ENCODE peak calls at places on chromosomes 13 and 19, in eight cellular contexts. B is SK-N-SH, U is GM12878, Q is ovary, Z is K562, P is A549, H is HepG2, X is H1. E is an unnamed sample.

GRCh38 chr13:33745370-33746324 is 72.3 kb upstream of the RFC3 start:
- DNase-seq in Z (no peak), Q (no peak), X (no peak), U (no peak), P (no peak), B (no peak), H (no peak), E (no peak)

GRCh38 chr19:1513492-1514294 is 874 bp upstream of the ADAMTSL5 start:
- DNase-seq in Q (no peak), U (no peak), H (no peak), P (peak; percentile 39), B (peak; percentile 75), X (peak; percentile 82), Z (peak; percentile 93), E (no peak)

GRCh38 chr13:84607614-84608013 is 725.3 kb upstream of the SLITRK1 start:
- DNase-seq in B (no peak), X (no peak), Z (no peak), Q (no peak), P (no peak), H (no peak), U (no peak), E (no peak)

GRCh38 chr13:111177803-111178389 is 62.8 kb downstream of the ARHGEF7 start:
- DNase-seq in P (no peak), U (no peak), Z (no peak), H (no peak), X (no peak), B (no peak), Q (no peak), E (no peak)

GRCh38 chr13:51262501-51263211 is 40.5 kb downstream of the FAM124A start:
- DNase-seq in H (peak; percentile 13), Q (no peak), P (no peak), X (no peak), Z (no peak), B (no peak), U (no peak), E (no peak)

GRCh38 chr13:98322091-98322718 is 145.1 kb upstream of the RNF113B start:
- DNase-seq in U (no peak), Z (no peak), B (no peak), P (no peak), Q (no peak), H (no peak), X (no peak), E (no peak)

GRCh38 chr13:43072394-43072793 is 49.0 kb downstream of the DNAJC15 start:
- DNase-seq in B (no peak), P (no peak), H (no peak), Q (peak; percentile 47), U (no peak), X (no peak), Z (no peak), E (no peak)

GRCh38 chr13:20974981-20975585 is 72.5 kb upstream of the XPO4 start:
- DNase-seq in X (no peak), Z (no peak), U (no peak), Q (no peak), H (no peak), P (no peak), B (no peak), E (peak; percentile 76)

GRCh38 chr13:28531195-28531955 is 36.4 kb upstream of the FLT1 start:
- DNase-seq in H (no peak), X (peak; percentile 81), B (peak; percentile 48), U (no peak), P (no peak), Q (no peak), Z (no peak), E (peak; percentile 67)

GRCh38 chr13:68124437-68125086 is 894.4 kb upstream of the PCDH9 start:
- DNase-seq in B (no peak), U (no peak), H (no peak), X (no peak), P (no peak), Z (no peak), Q (no peak), E (no peak)

GRCh38 chr19:11556634-11557420 is 2.2 kb downstream of the ELOF1 start:
- DNase-seq in Q (no peak), Z (no peak), B (no peak), X (no peak), H (no peak), P (no peak), U (no peak), E (no peak)

GRCh38 chr13:103031332-103031873 is 34.8 kb downstream of the SLC10A2 start:
- DNase-seq in U (peak; percentile 90), Q (no peak), B (no peak), X (no peak), Z (no peak), P (no peak), H (no peak), E (no peak)

GRCh38 chr19:38155453-38155852 is 68.6 kb downstream of the DPF1 start:
- DNase-seq in B (no peak), U (no peak), P (no peak), Q (no peak), Z (peak; percentile 63), X (no peak), H (no peak), E (no peak)

GRCh38 chr19:8612807-8613171 is 2.3 kb upstream of the ADAMTS10 start:
- DNase-seq in Z (no peak), X (no peak), U (no peak), P (no peak), H (no peak), B (no peak), Q (no peak), E (no peak)

GRCh38 chr19:47660435-47660832 is 51.5 kb downstream of the BICRA start:
- DNase-seq in Z (no peak), H (peak; percentile 87), B (no peak), P (no peak), Q (no peak), U (no peak), X (no peak), E (no peak)

GRCh38 chr13:110133425-110134235 is 173.3 kb downstream of the COL4A1 start:
- DNase-seq in Q (no peak), H (no peak), X (no peak), U (no peak), B (no peak), Z (no peak), P (no peak), E (no peak)

GRCh38 chr19:49342291-49342721 is 7.1 kb downstream of the CD37 start:
- DNase-seq in U (no peak), B (no peak), Q (peak; percentile 9), X (no peak), H (no peak), P (no peak), Z (no peak), E (no peak)

GRCh38 chr13:99307247-99307646 is at the start of gene GPR183:
- DNase-seq in Q (no peak), H (no peak), Z (no peak), P (no peak), B (no peak), X (no peak), U (no peak), E (no peak)

GRCh38 chr13:38381840-38382239 is 32.2 kb downstream of the UFM1 start:
- DNase-seq in X (no peak), Z (no peak), H (no peak), P (no peak), Q (peak; percentile 41), B (no peak), U (no peak), E (no peak)

GRCh38 chr13:38636756-38637155 is 50.1 kb upstream of the FREM2 start:
- DNase-seq in P (no peak), B (no peak), X (no peak), Z (no peak), H (no peak), U (no peak), Q (no peak), E (no peak)

GRCh38 chr13:24684600-24684998 is 4.4 kb downstream of the ATP12A start:
- DNase-seq in Z (no peak), X (no peak), H (no peak), B (no peak), P (no peak), Q (no peak), U (no peak), E (no peak)

GRCh38 chr19:28469544-28469943 is 743.4 kb downstream of the UQCRFS1 start:
- DNase-seq in Z (no peak), B (no peak), H (no peak), Q (no peak), U (no peak), X (no peak), P (no peak), E (no peak)

GRCh38 chr19:44585371-44586141 is 27.8 kb upstream of the IGSF23 start:
- DNase-seq in Q (no peak), X (no peak), Z (no peak), B (no peak), H (no peak), U (no peak), P (no peak), E (no peak)

DNA sequence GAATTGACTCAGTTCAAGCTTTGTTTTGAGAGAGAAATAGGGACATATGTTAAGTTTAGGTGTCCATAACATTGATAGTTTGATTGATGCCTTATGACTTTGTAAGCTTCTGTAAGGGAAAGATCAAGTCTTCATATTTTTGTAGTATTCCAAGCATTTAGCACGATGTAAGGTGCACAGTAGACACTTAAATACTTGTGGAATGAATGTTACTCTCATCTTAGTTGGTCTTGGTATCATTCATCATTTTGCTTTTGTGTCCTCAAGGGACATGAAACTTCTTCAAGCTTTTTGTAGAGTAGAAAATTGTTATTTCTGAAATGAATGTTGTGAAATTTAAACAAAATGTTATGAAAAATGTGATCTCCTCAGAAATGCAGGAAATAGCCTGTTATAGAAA is 10.1 kb downstream of the TDRD3 start:
- DNase-seq in H (no peak), Q (no peak), P (no peak), U (no peak), X (no peak), B (no peak), Z (no peak), E (no peak)
- TF ChIP-seq EP300 in H (no peak), Q (no peak), P (no peak), U (no peak), X (no peak), B (no peak), Z (no peak), E (no peak)

GRCh38 chr13:112901951-112902651 is 66.9 kb upstream of the MCF2L start:
- DNase-seq in X (no peak), Q (no peak), H (no peak), Z (peak; percentile 13), B (no peak), P (no peak), U (no peak), E (no peak)
- TF ChIP-seq EP300 in X (no peak), Q (no peak), H (no peak), Z (no peak), B (no peak), P (no peak), U (no peak), E (no peak)

DNA sequence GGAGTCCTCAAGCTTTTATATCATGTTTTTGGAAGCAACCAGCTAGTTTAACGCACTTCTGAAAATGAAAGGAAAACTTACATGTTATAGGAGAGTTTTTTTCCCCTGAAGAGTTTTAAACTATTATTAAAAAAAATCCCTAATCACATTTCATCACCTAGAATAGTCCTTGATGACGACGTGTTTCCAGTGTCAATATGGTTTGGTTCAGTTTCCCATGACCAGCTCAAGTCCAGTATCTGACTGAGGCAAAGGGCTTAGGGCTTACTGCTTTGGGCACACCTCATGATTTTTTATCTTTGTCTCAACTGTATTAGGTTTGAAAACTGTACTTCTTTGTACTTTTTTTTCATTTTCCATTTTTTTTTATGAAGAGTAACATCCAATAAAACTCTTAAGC is 36.1 kb downstream of the URI1 start:
- DNase-seq in U (no peak), Z (no peak), P (no peak), X (no peak), B (no peak), Q (no peak), H (no peak), E (no peak)
- TF ChIP-seq EP300 in U (no peak), Z (no peak), P (no peak), X (no peak), B (no peak), Q (no peak), H (no peak), E (no peak)

GRCh38 chr13:94711561-94712286 is 621 bp downstream of the SOX21 start:
- DNase-seq in B (peak; percentile 54), P (no peak), Z (peak; percentile 47), X (no peak), U (no peak), H (no peak), Q (no peak), E (peak; percentile 61)
- TF ChIP-seq EP300 in B (no peak), P (no peak), Z (no peak), X (no peak), U (no peak), H (no peak), Q (no peak), E (no peak)